ENCODE peak calls at places on chromosomes 3 and 15, in four cellular contexts. K is cerebellar cortex; I is activated CD4-positive, alpha-beta T cell treated with anti-CD3 and anti-CD28 coated beads for 1 hour; M is HCEC 1CT. J is an unnamed sample.

GRCh38 chr3:59572106-59572505 is 522.3 kb upstream of the CFAP20DC start:
- DNase-seq in I (no peak), M (no peak), K (peak), J (no peak)

GRCh38 chr15:56739964-56740640 is 6.8 kb upstream of the ZNF280D start:
- DNase-seq in M (peak), I (no peak), K (no peak), J (no peak)

GRCh38 chr3:31235062-31235704 is 297.5 kb upstream of the STT3B start:
- DNase-seq in K (no peak), I (no peak), M (peak), J (no peak)

GRCh38 chr3:12138044-12138443 is 20.7 kb downstream of the TIMP4 start:
- DNase-seq in M (peak), K (peak), I (no peak), J (no peak)

GRCh38 chr3:63597019-63597418 is 55.5 kb upstream of the SNTN start:
- DNase-seq in I (no peak), M (no peak), K (no peak), J (no peak)

GRCh38 chr3:34005886-34006285 is 207.5 kb downstream of the PDCD6IP start:
- DNase-seq in M (peak), K (no peak), I (no peak), J (no peak)

GRCh38 chr3:13301295-13301987 is 118.7 kb downstream of the NUP210 start:
- DNase-seq in K (no peak), M (no peak), I (no peak), J (no peak)

GRCh38 chr3:80050826-80051601 is 283.2 kb upstream of the ROBO1 start:
- DNase-seq in M (no peak), I (no peak), K (no peak), J (no peak)

GRCh38 chr3:32500880-32501784 is 1.5 kb downstream of the CMTM6 start:
- DNase-seq in I (no peak), K (peak), M (no peak), J (no peak)

GRCh38 chr3:154642066-154642619 is 212.2 kb upstream of the GPR149 start:
- DNase-seq in M (no peak), I (no peak), K (no peak), J (no peak)

GRCh38 chr3:51374456-51374855 is 10.6 kb upstream of the MANF start:
- DNase-seq in K (no peak), M (no peak), I (no peak), J (no peak)

GRCh38 chr3:117628896-117629295 is 919.3 kb downstream of the TUSC7 start:
- DNase-seq in K (peak), M (peak), I (no peak), J (no peak)

GRCh38 chr3:56930706-56931105 is 129.0 kb upstream of the ARHGEF3 start:
- DNase-seq in M (no peak), K (no peak), I (no peak), J (no peak)

GRCh38 chr3:76369170-76369569 is 583.8 kb upstream of the ZNF717 start:
- DNase-seq in M (peak), I (no peak), K (no peak), J (no peak)

GRCh38 chr15:34514251-34514760 is 69.1 kb downstream of the GOLGA8B start:
- DNase-seq in K (peak), M (no peak), I (no peak), J (no peak)

GRCh38 chr15:98663045-98663444 is 14.7 kb downstream of the IGF1R start:
- DNase-seq in M (no peak), K (no peak), I (no peak), J (no peak)

GRCh38 chr3:155753038-155753647 is 8.3 kb upstream of the PLCH1 start:
- DNase-seq in M (peak), I (no peak), K (peak), J (no peak)

GRCh38 chr3:138082085-138082991 is 33.1 kb downstream of the DZIP1L start:
- DNase-seq in I (no peak), M (peak), K (no peak), J (no peak)

GRCh38 chr3:24773798-24774197 is 279.1 kb upstream of the THRB start:
- DNase-seq in M (peak), I (no peak), K (peak), J (no peak)

GRCh38 chr3:126926684-126927404 is 56.1 kb upstream of the PLXNA1 start:
- DNase-seq in K (peak), I (no peak), M (peak), J (no peak)

GRCh38 chr15:74193305-74193718 is 9.3 kb downstream of the STRA6 start:
- DNase-seq in K (no peak), M (peak), I (no peak), J (no peak)

GRCh38 chr3:197527569-197527968 is 28.2 kb downstream of the BDH1 start:
- DNase-seq in M (no peak), I (no peak), K (no peak), J (no peak)

GRCh38 chr3:23685484-23686258 is 120.1 kb upstream of the UBE2E1 start:
- DNase-seq in K (peak), I (no peak), M (peak), J (no peak)

GRCh38 chr3:14210843-14211594 is 32.4 kb downstream of the LSM3 start:
- DNase-seq in K (no peak), I (no peak), M (peak), J (no peak)

GRCh38 chr15:40064231-40064894 is 25.4 kb upstream of the SRP14 start:
- DNase-seq in K (no peak), I (no peak), M (peak), J (no peak)

GRCh38 chr15:99409097-99409473 is 156.7 kb upstream of the MEF2A start:
- DNase-seq in M (peak), K (peak), I (no peak), J (no peak)

GRCh38 chr15:66110788-66111187 is 142.8 kb downstream of the MEGF11 start:
- DNase-seq in K (no peak), M (no peak), I (no peak), J (no peak)

GRCh38 chr15:80444680-80445251 is 40.6 kb downstream of the ARNT2 start:
- DNase-seq in I (no peak), K (no peak), M (no peak), J (no peak)

J was measured in activated B cell treated with CpG ODN at 0.5 μM for 24 hours.